ENCODE peak calls at places on chromosomes 12 and 14, in six cellular contexts. S is substantia nigra, K is left ventricle myocardium superior, U is NCI-H1105, V is HuH-7, O is cardiac fibroblast. M is an unnamed sample.
A peak's percentile ranks its signal among the peaks of the same experiment; 100 is the strongest.

GRCh38 chr12:107110519-107110859 is 17.1 kb upstream of the CRY1 start:
- DNase-seq in K (no peak), S (no peak), U (no peak), O (no peak), V (no peak), M (no peak)

GRCh38 chr12:123937707-123938600 is 34.7 kb downstream of the CCDC92 start:
- DNase-seq in O (no peak), S (no peak), K (no peak), V (no peak), U (no peak), M (no peak)

GRCh38 chr12:44812062-44812461 is 64.1 kb downstream of the NELL2 start:
- DNase-seq in V (no peak), K (no peak), S (no peak), U (no peak), O (no peak), M (no peak)

GRCh38 chr14:97634786-97635185 is 837.6 kb downstream of the VRK1 start:
- DNase-seq in U (no peak), V (no peak), S (no peak), K (no peak), O (no peak), M (no peak)

GRCh38 chr12:2179953-2180736 is 127.4 kb downstream of the CACNA1C start:
- DNase-seq in V (no peak), K (peak; percentile 81), U (no peak), S (no peak), O (peak; percentile 96), M (peak; percentile 18)

GRCh38 chr12:91225316-91225715 is 42.7 kb upstream of the DCN start:
- DNase-seq in S (no peak), O (peak; percentile 54), V (no peak), U (no peak), K (no peak), M (no peak)

GRCh38 chr12:77079631-77080030 is 14.3 kb upstream of the E2F7 start:
- DNase-seq in V (no peak), U (no peak), O (no peak), K (no peak), S (no peak), M (no peak)

GRCh38 chr12:92070054-92070863 is 75.4 kb downstream of the BTG1 start:
- DNase-seq in K (no peak), U (no peak), V (no peak), O (no peak), S (no peak), M (no peak)

GRCh38 chr14:71108398-71109114 is 201.3 kb downstream of the PCNX1 start:
- DNase-seq in U (no peak), S (no peak), K (no peak), V (no peak), O (no peak), M (no peak)

GRCh38 chr14:81169711-81170103 is 51.1 kb downstream of the GTF2A1 start:
- DNase-seq in K (peak; percentile 80), U (no peak), V (peak; percentile 10), O (peak; percentile 31), S (peak; percentile 44), M (no peak)

GRCh38 chr12:78680596-78680995 is 184.0 kb upstream of the SYT1 start:
- DNase-seq in S (no peak), K (no peak), U (no peak), V (no peak), O (no peak), M (no peak)

GRCh38 chr14:61475316-61475715 is 153.9 kb downstream of the PRKCH start:
- DNase-seq in S (no peak), O (peak; percentile 89), K (no peak), U (peak; percentile 58), V (peak; percentile 67), M (no peak)

GRCh38 chr12:16939871-16940306 is 333.9 kb upstream of the LMO3 start:
- DNase-seq in V (peak; percentile 50), S (no peak), K (no peak), U (peak; percentile 16), O (peak; percentile 52), M (peak; percentile 64)

GRCh38 chr12:131537267-131537920 is 173.5 kb upstream of the SFSWAP start:
- DNase-seq in K (no peak), O (no peak), U (no peak), V (no peak), S (no peak), M (no peak)

GRCh38 chr12:52335598-52336262 is 14.5 kb upstream of the KRT83 start:
- DNase-seq in S (no peak), V (no peak), O (no peak), K (no peak), U (peak; percentile 76), M (no peak)

GRCh38 chr12:108914031-108914630 is 34.2 kb downstream of the DAO start:
- DNase-seq in U (no peak), K (no peak), V (no peak), O (peak; percentile 64), S (no peak), M (no peak)